ENCODE peak calls at places on chromosome 12, in four cellular contexts. J, T, V and E are unnamed samples. For H3K27me3, the result is how much of the 10 kb centered on the place peaks cover.

GRCh38 chr12:55972045-55972843 is 1.6 kb upstream of the RAB5B start:
- DNase-seq in J (peak), T (no peak), V (no peak), E (no peak)

GRCh38 chr12:108666326-108666995 is 32.8 kb upstream of the SELPLG start:
- DNase-seq in J (peak), T (no peak), V (no peak), E (no peak)

GRCh38 chr12:124609041-124609984 is 41.9 kb upstream of the NCOR2 start:
- DNase-seq in J (peak), T (peak), V (peak), E (peak)

GRCh38 chr12:58871557-58871956 is 48.7 kb downstream of the LRIG3 start:
- DNase-seq in J (no peak), T (no peak), V (no peak), E (no peak)

GRCh38 chr12:73678335-73678734 is 859.3 kb upstream of the ATXN7L3B start:
- DNase-seq in J (no peak), T (no peak), V (no peak), E (no peak)

GRCh38 chr12:4900327-4900726 is 9.4 kb upstream of the KCNA1 start:
- DNase-seq in J (no peak), T (no peak), V (no peak), E (no peak)

GRCh38 chr12:77362871-77363270 is 297.5 kb upstream of the E2F7 start:
- DNase-seq in J (no peak), T (no peak), V (no peak), E (no peak)

GRCh38 chr12:94760786-94761185 is 110.4 kb upstream of the TMCC3 start:
- DNase-seq in J (no peak), T (no peak), V (no peak), E (no peak)

GRCh38 chr12:119710941-119711551 is 43.1 kb downstream of the PRKAB1 start:
- DNase-seq in J (no peak), T (no peak), V (peak), E (no peak)

GRCh38 chr12:124169577-124169976 is 125.3 kb upstream of the RFLNA start:
- DNase-seq in J (no peak), T (no peak), V (no peak), E (no peak)

GRCh38 chr12:106170285-106170684 is 31.5 kb upstream of the NUAK1 start:
- DNase-seq in J (no peak), T (no peak), V (no peak), E (no peak)

GRCh38 chr12:9364224-9365176 is 156.3 kb upstream of the PZP start:
- DNase-seq in J (no peak), T (no peak), V (no peak), E (no peak)

GRCh38 chr12:121110211-121110940 is 22.3 kb upstream of the P2RX7 start:
- DNase-seq in J (peak), T (peak), V (peak), E (no peak)

GRCh38 chr12:30862486-30862885 is 64.1 kb upstream of the TSPAN11 start:
- DNase-seq in J (no peak), T (no peak), V (peak), E (no peak)

GRCh38 chr12:71536939-71537622 is 97.5 kb downstream of the LGR5 start:
- DNase-seq in J (no peak), T (no peak), V (no peak), E (no peak)

GRCh38 chr12:100473716-100474150 is at the start of gene NR1H4:
- DNase-seq in J (peak), T (no peak), V (no peak), E (no peak)

GRCh38 chr12:45745861-45746277 is 16.4 kb downstream of the ARID2 start:
- DNase-seq in J (no peak), T (no peak), V (no peak), E (no peak)

GRCh38 chr12:121789233-121789781 is 4.2 kb downstream of the RHOF start:
- DNase-seq in J (no peak), T (no peak), V (no peak), E (no peak)

GRCh38 chr12:21476949-21477348 is 24.5 kb downstream of the RECQL start:
- DNase-seq in J (no peak), T (no peak), V (no peak), E (no peak)

GRCh38 chr12:48184549-48184922 is 1.1 kb downstream of the CCDC184 start:
- DNase-seq in J (no peak), T (no peak), V (no peak), E (no peak)

GRCh38 chr12:64459388-64460024 is 7.6 kb downstream of the TBK1 start:
- DNase-seq in J (no peak), T (no peak), V (no peak), E (no peak)

GRCh38 chr12:107306141-107306670 is 212.9 kb upstream of the CRY1 start:
- DNase-seq in J (no peak), T (no peak), V (no peak), E (no peak)

GRCh38 chr12:86256169-86256568 is at the start of gene MGAT4C:
- DNase-seq in J (no peak), T (no peak), V (no peak), E (no peak)

GRCh38 chr12:103745962-103746361 is 95.1 kb downstream of the NT5DC3 start:
- DNase-seq in J (no peak), T (no peak), V (no peak), E (no peak)

GRCh38 chr12:50276912-50277671 is 6.2 kb downstream of the LIMA1 start:
- DNase-seq in J (no peak), T (no peak), V (no peak), E (no peak)

GRCh38 chr12:62400135-62400534 is 66.5 kb upstream of the MON2 start:
- DNase-seq in J (no peak), T (no peak), V (no peak), E (no peak)

GRCh38 chr12:120529641-120530314 is 820 bp upstream of the COQ5 start:
- DNase-seq in J (no peak), T (peak), V (peak), E (no peak)

GRCh38 chr12:85138833-85139232 is 102.7 kb downstream of the LRRIQ1 start:
- DNase-seq in J (no peak), T (no peak), V (no peak), E (no peak)

GRCh38 chr12:49868952-49869815 is 26.3 kb upstream of the BCDIN3D start:
- DNase-seq in J (peak), T (peak), V (peak), E (peak)

GRCh38 chr12:96770239-96770780 is 136.7 kb upstream of the NEDD1 start:
- DNase-seq in J (no peak), T (no peak), V (no peak), E (no peak)

GRCh38 chr12:49705479-49706267 is 1.5 kb downstream of the FMNL3 start:
- DNase-seq in J (peak), T (no peak), V (no peak), E (no peak)

GRCh38 chr12:110555509-110556406 is 27.4 kb downstream of the PPTC7 start:
- DNase-seq in J (no peak), T (no peak), V (no peak), E (no peak)

GRCh38 chr12:104890463-104891096 is 67.5 kb downstream of the SLC41A2 start:
- DNase-seq in J (no peak), T (no peak), V (no peak), E (no peak)

GRCh38 chr12:69701821-69702220 is 2.7 kb upstream of the BEST3 start:
- DNase-seq in J (no peak), T (no peak), V (no peak), E (no peak)

GRCh38 chr12:132279184-132279889 is 50.1 kb downstream of the GALNT9 start:
- DNase-seq in J (no peak), T (peak), V (no peak), E (peak)

GRCh38 chr12:132277961-132278360 is 51.4 kb downstream of the GALNT9 start:
- DNase-seq in J (no peak), T (no peak), V (no peak), E (no peak)

GRCh38 chr12:132279930-132280329 is 49.5 kb downstream of the GALNT9 start:
- DNase-seq in J (no peak), T (no peak), V (no peak), E (no peak)

GRCh38 chr12:132277374-132277801 is 52.0 kb downstream of the GALNT9 start:
- DNase-seq in J (no peak), T (no peak), V (peak), E (no peak)

DNA sequence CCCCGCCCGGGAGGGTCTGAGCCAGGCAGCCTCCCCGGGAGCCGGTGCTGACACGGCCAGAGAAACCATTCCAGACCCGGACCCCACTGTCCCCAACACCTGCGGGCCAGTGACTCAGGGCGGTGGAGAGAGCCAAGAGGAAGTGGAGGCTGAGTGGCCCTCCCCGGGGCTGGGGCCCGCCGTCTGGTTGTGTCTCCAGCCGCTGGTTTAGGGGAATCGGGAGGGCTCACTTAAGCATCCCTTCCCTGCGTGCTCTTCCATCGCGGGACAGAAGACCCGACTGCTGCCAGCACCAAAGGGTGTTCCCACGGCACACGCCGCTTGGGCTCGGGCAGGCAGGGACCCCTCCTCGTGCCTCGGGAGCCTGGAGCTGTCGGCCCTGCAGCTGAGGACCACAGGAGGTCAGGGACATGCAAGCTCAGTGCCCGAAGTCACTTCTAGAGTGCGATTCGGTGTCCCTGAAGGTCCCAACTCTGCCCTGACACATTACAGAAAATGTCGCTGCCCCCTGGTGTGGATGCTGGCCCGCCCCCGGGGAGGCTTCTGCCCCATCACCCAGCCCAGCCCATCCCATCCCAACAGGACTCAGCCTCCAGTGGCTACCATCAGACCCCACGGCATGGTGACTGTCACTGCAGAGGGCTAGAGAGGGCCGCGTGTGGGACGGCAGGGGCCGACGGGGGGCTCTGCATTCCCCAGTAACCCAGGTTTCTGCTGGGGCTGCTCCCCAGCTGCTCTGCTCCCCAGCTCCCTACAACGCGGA is 50.8 kb downstream of the GALNT9 start:
- DNase-seq in J (no peak), T (no peak), V (no peak), E (no peak)
- H3K27me3 ChIP-seq in J (under half), T (half or more), V (under half), E (under half)

DNA sequence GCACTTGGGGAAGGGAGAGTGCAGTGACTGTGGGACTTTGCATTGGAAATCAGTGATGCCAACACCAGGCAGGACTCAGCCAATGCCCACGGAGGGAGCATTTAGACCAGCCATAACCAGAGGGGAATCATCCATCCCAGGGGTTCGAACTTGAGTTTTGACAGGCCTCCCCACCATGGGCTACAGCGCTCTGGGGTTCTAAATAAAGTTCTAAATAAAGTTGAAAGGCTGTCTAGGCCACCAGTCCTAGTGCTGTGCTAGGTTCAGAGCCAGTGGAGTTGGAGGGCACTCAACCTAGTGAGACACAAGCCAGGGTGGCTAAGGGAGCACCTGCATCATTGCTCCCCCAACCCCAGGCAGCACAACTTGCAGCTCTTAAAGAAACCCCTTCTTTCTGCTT is 82.0 kb upstream of the SLC38A4 start:
- DNase-seq in J (no peak), T (no peak), V (no peak), E (no peak)
- H3K27ac ChIP-seq in J (no peak), T (no peak), V (no peak), E (no peak)

GRCh38 chr12:113000433-113000832 is 22.1 kb downstream of the OAS2 start:
- DNase-seq in J (no peak), T (no peak), V (no peak), E (no peak)
- TF ChIP-seq POLR2A in J (no peak), T (no peak), V (no peak), E (no peak)

GRCh38 chr12:57738661-57739237 is at the start of gene AGAP2:
- DNase-seq in J (no peak), T (no peak), V (no peak), E (peak)
- H3K27me3 ChIP-seq in J (under half), T (half or more), V (under half), E (under half)

GRCh38 chr12:68403711-68404110 is 71.5 kb upstream of the MDM1 start:
- DNase-seq in J (no peak), T (no peak), V (no peak), E (no peak)
- H3K27ac ChIP-seq in J (no peak), T (no peak), V (no peak), E (no peak)

GRCh38 chr12:122980192-122981035 is at the start of gene ARL6IP4:
- DNase-seq in J (no peak), T (peak), V (peak), E (peak)

GRCh38 chr12:122978507-122978955 is 1.9 kb upstream of the ARL6IP4 start:
- DNase-seq in J (no peak), T (no peak), V (no peak), E (peak)

GRCh38 chr12:122979908-122980191 is 631 bp upstream of the ARL6IP4 start:
- DNase-seq in J (no peak), T (no peak), V (no peak), E (no peak)

GRCh38 chr12:122977655-122978392 is 2.7 kb upstream of the ARL6IP4 start:
- DNase-seq in J (no peak), T (no peak), V (no peak), E (no peak)

GRCh38 chr12:122979001-122979907 is 1.2 kb upstream of the ARL6IP4 start:
- DNase-seq in J (no peak), T (no peak), V (no peak), E (no peak)
- TF ChIP-seq POLR2A in J (no peak), T (no peak), V (no peak), E (no peak)

GRCh38 chr12:53765891-53766290 is 14.1 kb upstream of the CISTR start:
- DNase-seq in J (no peak), T (no peak), V (no peak), E (no peak)

GRCh38 chr12:53764630-53765029 is 12.9 kb upstream of the CISTR start:
- DNase-seq in J (no peak), T (no peak), V (no peak), E (no peak)

GRCh38 chr12:53766881-53767280 is 15.1 kb upstream of the CISTR start:
- DNase-seq in J (no peak), T (no peak), V (no peak), E (no peak)

GRCh38 chr12:53775478-53776145 is 23.8 kb upstream of the CISTR start:
- DNase-seq in J (no peak), T (peak), V (peak), E (peak)

DNA sequence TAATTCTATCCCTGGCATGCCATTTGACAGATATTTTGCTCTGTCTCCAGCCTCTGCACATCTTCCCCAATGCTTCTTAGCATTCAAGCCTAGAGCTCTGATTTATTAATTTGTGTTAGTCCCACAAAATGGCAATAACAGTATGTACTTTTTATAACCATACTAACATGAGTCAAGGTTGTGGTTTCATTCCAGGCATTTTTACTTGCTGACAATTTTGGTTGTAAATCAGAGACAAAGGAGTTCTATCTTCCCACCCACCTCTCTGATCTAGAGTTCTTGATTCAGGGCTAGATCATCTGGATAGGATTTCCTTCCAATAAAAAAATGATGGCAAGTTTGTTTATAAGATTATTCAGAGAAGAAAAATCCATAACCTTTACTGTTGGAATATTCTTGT is 18.5 kb upstream of the CISTR start:
- DNase-seq in J (no peak), T (no peak), V (no peak), E (no peak)
- H3K27me3 ChIP-seq in J (under half), T (under half), V (under half), E (under half)